ENCODE peak calls at places on chromosomes 7 and 10, in eight cellular contexts. H is GM12878, S is upper lobe of left lung, C is sigmoid colon, N is HepG2, X is spleen, E is uterus, I is esophagus squamous epithelium. P is an unnamed sample.

GRCh38 chr10:27857616-27858015 is 112.0 kb upstream of the MKX start:
- DNase-seq in H (no peak), S (no peak), C (no peak), N (no peak), X (no peak), E (no peak), I (no peak), P (no peak)

GRCh38 chr7:75737856-75738603 is 711 bp downstream of the HIP1 start:
- DNase-seq in H (no peak), S (no peak), C (peak), N (no peak), X (no peak), E (peak), I (no peak), P (peak)

GRCh38 chr10:27391325-27391724 is 112.8 kb upstream of the RAB18 start:
- DNase-seq in H (no peak), S (no peak), C (no peak), N (no peak), X (no peak), E (no peak), I (no peak), P (no peak)

GRCh38 chr7:51224811-51225581 is 91.6 kb downstream of the COBL start:
- DNase-seq in H (no peak), S (peak), C (peak), N (peak), X (no peak), E (no peak), I (no peak), P (peak)

GRCh38 chr7:29297194-29297890 is 102.8 kb downstream of the CHN2 start:
- DNase-seq in H (no peak), S (no peak), C (no peak), N (no peak), X (no peak), E (no peak), I (no peak), P (no peak)

GRCh38 chr10:95183451-95184230 is 10.4 kb upstream of the ACSM6 start:
- DNase-seq in H (peak), S (peak), C (peak), N (no peak), X (peak), E (peak), I (peak), P (peak)

GRCh38 chr7:151058766-151059361 is 525 bp upstream of the SLC4A2 start:
- DNase-seq in H (no peak), S (no peak), C (no peak), N (no peak), X (peak), E (no peak), I (no peak), P (no peak)

GRCh38 chr7:37128644-37129043 is 320.0 kb downstream of the ELMO1 start:
- DNase-seq in H (no peak), S (no peak), C (no peak), N (no peak), X (no peak), E (no peak), I (no peak), P (no peak)

GRCh38 chr10:77578583-77579227 is 58.9 kb downstream of the KCNMA1 start:
- DNase-seq in H (no peak), S (no peak), C (peak), N (no peak), X (no peak), E (no peak), I (no peak), P (no peak)

GRCh38 chr7:41711283-41712064 is 8.6 kb upstream of the INHBA start:
- DNase-seq in H (no peak), S (peak), C (no peak), N (peak), X (no peak), E (no peak), I (no peak), P (no peak)

GRCh38 chr7:78232806-78233205 is 434.2 kb downstream of the PHTF2 start:
- DNase-seq in H (no peak), S (no peak), C (no peak), N (no peak), X (no peak), E (no peak), I (no peak), P (no peak)

GRCh38 chr10:100186253-100186780 is 488 bp upstream of the ERLIN1 start:
- DNase-seq in H (peak), S (peak), C (peak), N (no peak), X (no peak), E (no peak), I (no peak), P (peak)

GRCh38 chr10:102379383-102379782 is 16.1 kb upstream of the NFKB2 start:
- DNase-seq in H (no peak), S (no peak), C (no peak), N (no peak), X (peak), E (no peak), I (no peak), P (no peak)

GRCh38 chr7:66211429-66211828 is 6.3 kb downstream of the TPST1 start:
- DNase-seq in H (no peak), S (no peak), C (no peak), N (no peak), X (no peak), E (no peak), I (no peak), P (no peak)

GRCh38 chr10:34612938-34613337 is 202.2 kb downstream of the PARD3 start:
- DNase-seq in H (no peak), S (no peak), C (no peak), N (no peak), X (no peak), E (no peak), I (no peak), P (no peak)

GRCh38 chr10:119658274-119658673 is 7.1 kb downstream of the BAG3 start:
- DNase-seq in H (no peak), S (peak), C (peak), N (peak), X (no peak), E (peak), I (no peak), P (peak)

GRCh38 chr7:99499356-99499712 is 747 bp downstream of the ZNF394 start:
- DNase-seq in H (no peak), S (no peak), C (no peak), N (no peak), X (no peak), E (no peak), I (no peak), P (no peak)

GRCh38 chr7:28376634-28377033 is 35.7 kb upstream of the CREB5 start:
- DNase-seq in H (no peak), S (no peak), C (no peak), N (no peak), X (no peak), E (no peak), I (no peak), P (no peak)

GRCh38 chr7:105352018-105352612 is 36.6 kb downstream of the SRPK2 start:
- DNase-seq in H (peak), S (peak), C (peak), N (no peak), X (peak), E (peak), I (peak), P (peak)

GRCh38 chr10:43117031-43117776 is 21.0 kb upstream of the CSGALNACT2 start:
- DNase-seq in H (no peak), S (no peak), C (peak), N (no peak), X (peak), E (no peak), I (no peak), P (no peak)

DNA sequence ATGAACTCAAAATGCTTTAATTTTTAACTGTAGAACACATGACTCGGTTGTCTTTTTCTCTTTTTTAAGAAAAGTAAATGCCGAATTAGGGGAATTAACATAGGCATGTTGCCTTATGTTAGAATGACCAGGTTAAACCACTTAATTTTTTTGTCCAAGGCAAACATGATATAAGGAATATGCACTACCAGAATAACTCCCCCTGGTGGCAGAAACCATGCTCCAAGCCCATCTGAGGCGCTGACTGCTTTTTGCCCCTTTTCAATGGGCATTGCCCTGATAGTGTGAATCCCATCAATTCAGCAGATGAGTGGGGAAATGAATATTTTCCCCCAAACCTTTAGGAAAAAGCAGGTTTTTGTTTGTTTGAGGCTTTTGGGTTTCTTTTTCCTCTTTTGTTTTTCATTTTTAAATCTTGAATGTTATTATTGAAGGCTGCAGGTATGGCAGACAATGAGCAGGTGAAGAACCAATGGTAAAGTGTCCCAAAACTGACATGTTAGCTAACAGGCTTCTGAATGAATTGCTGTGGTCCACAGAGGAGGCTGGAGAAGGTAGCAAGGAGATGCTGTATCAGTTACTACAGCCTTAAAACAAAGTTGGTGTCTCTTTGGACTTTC is 284.3 kb downstream of the SORCS3 start:
- DNase-seq in H (no peak), S (peak), C (no peak), N (peak), X (no peak), E (no peak), I (no peak), P (peak)
- TF ChIP-seq CTCF in H (peak), S (peak), C (no peak), N (peak), X (peak), E (peak), I (peak), P (peak)

GRCh38 chr10:106614293-106614692 is 550.2 kb downstream of the SORCS1 start:
- DNase-seq in H (no peak), S (no peak), C (no peak), N (no peak), X (no peak), E (no peak), I (no peak), P (no peak)
- TF ChIP-seq POLR2A in H (no peak), S (no peak), C (no peak), N (no peak), X (no peak), E (no peak), I (no peak), P (no peak)

GRCh38 chr10:86356306-86356705 is 10.3 kb downstream of the GRID1 start:
- DNase-seq in H (no peak), S (no peak), C (no peak), N (no peak), X (peak), E (no peak), I (no peak), P (no peak)
- TF ChIP-seq CTCF in H (no peak), S (no peak), C (no peak), N (no peak), X (no peak), E (no peak), I (no peak), P (no peak)

GRCh38 chr10:50417906-50418697 is 166.8 kb upstream of the ASAH2 start:
- DNase-seq in H (peak), S (peak), C (peak), N (peak), X (peak), E (peak), I (peak), P (peak)
- TF ChIP-seq POLR2A in H (peak), S (peak), C (no peak), N (no peak), X (no peak), E (no peak), I (no peak), P (peak)

GRCh38 chr10:123893651-123894050 is 2.0 kb upstream of the CPXM2 start:
- DNase-seq in H (no peak), S (no peak), C (no peak), N (no peak), X (no peak), E (no peak), I (no peak), P (no peak)
- TF ChIP-seq CTCF in H (no peak), S (no peak), C (no peak), N (no peak), X (no peak), E (no peak), I (no peak), P (no peak)

GRCh38 chr10:30433779-30434272 is at the start of gene MAP3K8:
- DNase-seq in H (peak), S (peak), C (peak), N (peak), X (peak), E (peak), I (peak), P (peak)

GRCh38 chr10:30432631-30433285 is 1.2 kb upstream of the MAP3K8 start:
- DNase-seq in H (no peak), S (peak), C (peak), N (no peak), X (peak), E (peak), I (no peak), P (no peak)

GRCh38 chr10:30430544-30431298 is 3.3 kb upstream of the MAP3K8 start:
- DNase-seq in H (no peak), S (no peak), C (no peak), N (no peak), X (no peak), E (no peak), I (no peak), P (no peak)

GRCh38 chr10:30433286-30433778 is 652 bp upstream of the MAP3K8 start:
- DNase-seq in H (no peak), S (peak), C (peak), N (peak), X (peak), E (peak), I (peak), P (peak)

DNA sequence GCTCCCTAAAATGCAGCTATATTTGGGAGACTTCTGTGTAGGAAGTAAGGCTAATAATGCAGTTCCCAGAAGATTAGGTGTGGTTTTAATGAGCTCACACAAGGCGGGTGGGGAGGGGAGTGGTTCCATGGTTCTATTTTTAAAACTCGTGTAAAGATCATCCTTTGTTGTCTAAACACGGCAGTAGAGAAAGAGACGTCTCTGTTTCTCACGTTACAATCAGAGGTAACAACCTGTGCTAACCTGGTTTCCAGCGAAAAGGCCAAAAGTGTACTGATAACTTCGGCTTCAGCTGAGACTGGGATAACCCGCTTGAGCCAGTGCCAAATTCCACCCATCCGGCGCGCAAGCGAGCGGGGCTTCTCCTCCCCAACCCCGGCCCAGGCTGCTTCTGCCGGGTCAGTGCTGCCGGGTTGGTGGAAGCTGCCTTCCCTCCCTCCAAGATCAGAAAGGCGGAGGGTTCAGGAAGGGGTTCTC is 2.5 kb upstream of the MAP3K8 start:
- DNase-seq in H (no peak), S (peak), C (no peak), N (no peak), X (peak), E (peak), I (no peak), P (no peak)
- TF ChIP-seq POLR2A in H (no peak), S (peak), C (no peak), N (no peak), X (no peak), E (peak), I (no peak), P (no peak)

GRCh38 chr10:125839176-125839575 is 15.8 kb downstream of the BCCIP start:
- DNase-seq in H (no peak), S (no peak), C (no peak), N (no peak), X (no peak), E (no peak), I (no peak), P (no peak)
- TF ChIP-seq CTCF in H (no peak), S (no peak), C (no peak), N (no peak), X (no peak), E (no peak), I (no peak), P (no peak)

GRCh38 chr7:158820656-158821055 is 8.7 kb downstream of the ESYT2 start:
- DNase-seq in H (no peak), S (no peak), C (no peak), N (no peak), X (no peak), E (no peak), I (no peak), P (no peak)

GRCh38 chr7:158816995-158817394 is 12.3 kb downstream of the ESYT2 start:
- DNase-seq in H (no peak), S (peak), C (no peak), N (no peak), X (no peak), E (no peak), I (no peak), P (no peak)

GRCh38 chr7:158816271-158816670 is 13.0 kb downstream of the ESYT2 start:
- DNase-seq in H (no peak), S (no peak), C (no peak), N (no peak), X (no peak), E (no peak), I (no peak), P (no peak)

GRCh38 chr7:158819571-158820203 is 9.6 kb downstream of the ESYT2 start:
- DNase-seq in H (no peak), S (no peak), C (no peak), N (no peak), X (no peak), E (no peak), I (no peak), P (no peak)

GRCh38 chr7:158818325-158819213 is 10.7 kb downstream of the ESYT2 start:
- DNase-seq in H (peak), S (peak), C (peak), N (peak), X (peak), E (peak), I (peak), P (no peak)
- TF ChIP-seq POLR2A in H (peak), S (peak), C (peak), N (peak), X (no peak), E (no peak), I (no peak), P (peak)